ENCODE peak calls at places on chromosomes 7 and 10, in ten cellular contexts. M is cardiac muscle cell; Z is activated CD4-positive, alpha-beta T cell treated with anti-CD3 and anti-CD28 coated beads, Interleukin-2, amount 50 U/mL, for 1 hour; G is AG08396; U is T-cell; K is NCI-H748 treated with DMSO at 0.1 percent for 48 hours; C is coronary artery; D is PC-3; H is NCI-H1694 treated with DMSO at 0.1 percent for 48 hours; P is psoas muscle. N is an unnamed sample.

GRCh38 chr7:93331706-93332105 is 99.5 kb downstream of the VPS50 start:
- DNase-seq in M (no peak), Z (no peak), G (no peak), U (no peak), K (no peak), C (no peak), D (no peak), H (no peak), P (no peak), N (no peak)

GRCh38 chr7:84085147-84085546 is 109.4 kb downstream of the SEMA3A start:
- DNase-seq in M (peak; percentile 42), Z (no peak), G (no peak), U (no peak), K (no peak), C (no peak), D (peak; percentile 58), H (no peak), P (no peak), N (no peak)

GRCh38 chr7:20598479-20599419 is 16.7 kb upstream of the ABCB5 start:
- DNase-seq in M (peak; percentile 78), Z (no peak), G (peak; percentile 30), U (no peak), K (peak; percentile 70), C (no peak), D (peak; percentile 84), H (peak; percentile 29), P (no peak), N (peak; percentile 52)

GRCh38 chr7:120802751-120803150 is 55.2 kb downstream of the TSPAN12 start:
- DNase-seq in M (no peak), Z (no peak), G (no peak), U (no peak), K (no peak), C (no peak), D (no peak), H (no peak), P (no peak), N (no peak)

GRCh38 chr7:159317294-159317693 is 172.6 kb upstream of the VIPR2 start:
- DNase-seq in M (no peak), Z (no peak), G (no peak), U (no peak), K (no peak), C (no peak), D (no peak), H (no peak), P (no peak), N (no peak)

GRCh38 chr10:110413903-110414562 is 83.7 kb upstream of the DUSP5 start:
- DNase-seq in M (peak; percentile 37), Z (no peak), G (no peak), U (no peak), K (no peak), C (no peak), D (no peak), H (no peak), P (no peak), N (no peak)

GRCh38 chr10:117168729-117169128 is 28.6 kb upstream of the KCNK18 start:
- DNase-seq in M (no peak), Z (no peak), G (no peak), U (no peak), K (no peak), C (no peak), D (no peak), H (no peak), P (no peak), N (no peak)

GRCh38 chr7:136046548-136046947 is 69.4 kb upstream of the MTPN start:
- DNase-seq in M (no peak), Z (no peak), G (no peak), U (no peak), K (no peak), C (no peak), D (no peak), H (no peak), P (no peak), N (no peak)

GRCh38 chr7:108824840-108825540 is 255.3 kb downstream of the DNAJB9 start:
- DNase-seq in M (peak; percentile 89), Z (no peak), G (peak; percentile 4), U (no peak), K (no peak), C (no peak), D (peak; percentile 27), H (no peak), P (peak; percentile 27), N (no peak)

GRCh38 chr10:32377458-32378370 is 30.8 kb upstream of the EPC1 start:
- DNase-seq in M (peak; percentile 51), Z (peak; percentile 34), G (peak; percentile 29), U (no peak), K (peak; percentile 18), C (no peak), D (peak; percentile 59), H (peak; percentile 88), P (no peak), N (peak; percentile 20)

GRCh38 chr10:127928021-127928806 is 21.3 kb downstream of the PTPRE start:
- DNase-seq in M (peak; percentile 75), Z (no peak), G (peak; percentile 63), U (no peak), K (no peak), C (no peak), D (peak; percentile 31), H (no peak), P (no peak), N (no peak)

GRCh38 chr10:102627446-102628293 is 16.6 kb upstream of the TRIM8 start:
- DNase-seq in M (peak; percentile 87), Z (no peak), G (peak; percentile 64), U (no peak), K (no peak), C (no peak), D (peak; percentile 25), H (no peak), P (peak; percentile 48), N (no peak)

GRCh38 chr10:129836253-129836652 is 127.8 kb downstream of the EBF3 start:
- DNase-seq in M (no peak), Z (no peak), G (no peak), U (no peak), K (no peak), C (peak; percentile 65), D (no peak), H (no peak), P (no peak), N (no peak)

N was measured in NCI-H345.